ENCODE peak calls at places on chromosomes 11 and 22, in seven cellular contexts. One of them, this sample, is unnamed.

GRCh38 chr11:133579165-133580031 is 47.1 kb upstream of the OPCML start:
- DNase-seq in kidney epithelial cell: no peak
- DNase-seq in CD8-positive, alpha-beta T cell: no peak
- DNase-seq in body of pancreas: no peak
- DNase-seq in upper lobe of right lung: no peak
- DNase-seq in dorsolateral prefrontal cortex: no peak
- DNase-seq in fibroblast of villous mesenchyme: no peak
- DNase-seq in this sample: no peak

GRCh38 chr11:61752117-61752924 is at the start of gene MYRF:
- DNase-seq in body of pancreas: peak
- DNase-seq in fibroblast of villous mesenchyme: peak
- DNase-seq in CD8-positive, alpha-beta T cell: peak
- DNase-seq in kidney epithelial cell: no peak
- DNase-seq in dorsolateral prefrontal cortex: no peak
- DNase-seq in upper lobe of right lung: peak
- DNase-seq in this sample: no peak

GRCh38 chr11:131079036-131079435 is 162.8 kb upstream of the SNX19 start:
- DNase-seq in dorsolateral prefrontal cortex: no peak
- DNase-seq in body of pancreas: no peak
- DNase-seq in kidney epithelial cell: no peak
- DNase-seq in CD8-positive, alpha-beta T cell: no peak
- DNase-seq in upper lobe of right lung: no peak
- DNase-seq in fibroblast of villous mesenchyme: no peak
- DNase-seq in this sample: no peak

GRCh38 chr22:49657275-49657973 is 170.2 kb downstream of the BRD1 start:
- DNase-seq in fibroblast of villous mesenchyme: no peak
- DNase-seq in kidney epithelial cell: no peak
- DNase-seq in upper lobe of right lung: peak
- DNase-seq in body of pancreas: peak
- DNase-seq in dorsolateral prefrontal cortex: no peak
- DNase-seq in CD8-positive, alpha-beta T cell: peak
- DNase-seq in this sample: no peak

GRCh38 chr11:134598368-134598767 is 186.3 kb upstream of the B3GAT1 start:
- DNase-seq in CD8-positive, alpha-beta T cell: peak
- DNase-seq in upper lobe of right lung: no peak
- DNase-seq in dorsolateral prefrontal cortex: no peak
- DNase-seq in fibroblast of villous mesenchyme: no peak
- DNase-seq in body of pancreas: no peak
- DNase-seq in kidney epithelial cell: no peak
- DNase-seq in this sample: no peak

GRCh38 chr11:33742249-33742851 is 6.1 kb upstream of the CD59 start:
- DNase-seq in body of pancreas: no peak
- DNase-seq in dorsolateral prefrontal cortex: no peak
- DNase-seq in CD8-positive, alpha-beta T cell: no peak
- DNase-seq in fibroblast of villous mesenchyme: peak
- DNase-seq in kidney epithelial cell: no peak
- DNase-seq in upper lobe of right lung: no peak
- DNase-seq in this sample: no peak

GRCh38 chr22:50688448-50688847 is 15.8 kb downstream of the SHANK3 start:
- DNase-seq in kidney epithelial cell: no peak
- DNase-seq in dorsolateral prefrontal cortex: no peak
- DNase-seq in upper lobe of right lung: peak
- DNase-seq in fibroblast of villous mesenchyme: no peak
- DNase-seq in CD8-positive, alpha-beta T cell: no peak
- DNase-seq in body of pancreas: no peak
- DNase-seq in this sample: no peak

GRCh38 chr11:35751664-35752061 is 89.1 kb downstream of the TRIM44 start:
- DNase-seq in dorsolateral prefrontal cortex: no peak
- DNase-seq in upper lobe of right lung: no peak
- DNase-seq in body of pancreas: no peak
- DNase-seq in kidney epithelial cell: peak
- DNase-seq in fibroblast of villous mesenchyme: no peak
- DNase-seq in CD8-positive, alpha-beta T cell: no peak
- DNase-seq in this sample: no peak

GRCh38 chr11:24855951-24856350 is 359.1 kb downstream of the LUZP2 start:
- DNase-seq in CD8-positive, alpha-beta T cell: no peak
- DNase-seq in upper lobe of right lung: no peak
- DNase-seq in kidney epithelial cell: no peak
- DNase-seq in body of pancreas: no peak
- DNase-seq in dorsolateral prefrontal cortex: no peak
- DNase-seq in fibroblast of villous mesenchyme: no peak
- DNase-seq in this sample: no peak

GRCh38 chr22:17678817-17679385 is 40.3 kb downstream of the BCL2L13 start:
- DNase-seq in CD8-positive, alpha-beta T cell: no peak
- DNase-seq in kidney epithelial cell: no peak
- DNase-seq in body of pancreas: no peak
- DNase-seq in fibroblast of villous mesenchyme: no peak
- DNase-seq in upper lobe of right lung: no peak
- DNase-seq in dorsolateral prefrontal cortex: no peak
- DNase-seq in this sample: no peak

GRCh38 chr11:109946322-109946846 is 146.8 kb upstream of the ZC3H12C start:
- DNase-seq in upper lobe of right lung: peak
- DNase-seq in kidney epithelial cell: peak
- DNase-seq in body of pancreas: peak
- DNase-seq in CD8-positive, alpha-beta T cell: peak
- DNase-seq in fibroblast of villous mesenchyme: peak
- DNase-seq in dorsolateral prefrontal cortex: peak
- DNase-seq in this sample: peak

GRCh38 chr11:128763224-128763623 is 69.4 kb downstream of the FLI1 start:
- DNase-seq in kidney epithelial cell: no peak
- DNase-seq in fibroblast of villous mesenchyme: no peak
- DNase-seq in dorsolateral prefrontal cortex: no peak
- DNase-seq in CD8-positive, alpha-beta T cell: no peak
- DNase-seq in upper lobe of right lung: no peak
- DNase-seq in body of pancreas: no peak
- DNase-seq in this sample: no peak

GRCh38 chr11:63846897-63847296 is 8.0 kb downstream of the MARK2 start:
- DNase-seq in upper lobe of right lung: no peak
- DNase-seq in body of pancreas: no peak
- DNase-seq in kidney epithelial cell: no peak
- DNase-seq in dorsolateral prefrontal cortex: no peak
- DNase-seq in fibroblast of villous mesenchyme: no peak
- DNase-seq in CD8-positive, alpha-beta T cell: no peak
- DNase-seq in this sample: no peak

GRCh38 chr11:63845305-63845704 is 6.4 kb downstream of the MARK2 start:
- DNase-seq in CD8-positive, alpha-beta T cell: no peak
- DNase-seq in fibroblast of villous mesenchyme: peak
- DNase-seq in dorsolateral prefrontal cortex: no peak
- DNase-seq in kidney epithelial cell: no peak
- DNase-seq in upper lobe of right lung: no peak
- DNase-seq in body of pancreas: no peak
- DNase-seq in this sample: peak

GRCh38 chr11:63845911-63846310 is 7.0 kb downstream of the MARK2 start:
- DNase-seq in fibroblast of villous mesenchyme: peak
- DNase-seq in upper lobe of right lung: no peak
- DNase-seq in CD8-positive, alpha-beta T cell: no peak
- DNase-seq in dorsolateral prefrontal cortex: no peak
- DNase-seq in kidney epithelial cell: no peak
- DNase-seq in body of pancreas: no peak
- DNase-seq in this sample: no peak

GRCh38 chr11:63849691-63850090 is 10.8 kb downstream of the MARK2 start:
- DNase-seq in kidney epithelial cell: no peak
- DNase-seq in CD8-positive, alpha-beta T cell: no peak
- DNase-seq in dorsolateral prefrontal cortex: no peak
- DNase-seq in fibroblast of villous mesenchyme: no peak
- DNase-seq in upper lobe of right lung: no peak
- DNase-seq in body of pancreas: no peak
- DNase-seq in this sample: no peak

GRCh38 chr11:63847363-63847762 is 8.5 kb downstream of the MARK2 start:
- DNase-seq in body of pancreas: peak
- DNase-seq in kidney epithelial cell: no peak
- DNase-seq in fibroblast of villous mesenchyme: no peak
- DNase-seq in dorsolateral prefrontal cortex: no peak
- DNase-seq in upper lobe of right lung: no peak
- DNase-seq in CD8-positive, alpha-beta T cell: no peak
- DNase-seq in this sample: no peak
- H3K4me3 ChIP-seq in body of pancreas: no peak
- H3K4me3 ChIP-seq in kidney epithelial cell: no peak
- H3K4me3 ChIP-seq in fibroblast of villous mesenchyme: no peak
- H3K4me3 ChIP-seq in dorsolateral prefrontal cortex: no peak
- H3K4me3 ChIP-seq in upper lobe of right lung: no peak
- H3K4me3 ChIP-seq in CD8-positive, alpha-beta T cell: no peak
- H3K4me3 ChIP-seq in this sample: no peak

DNA sequence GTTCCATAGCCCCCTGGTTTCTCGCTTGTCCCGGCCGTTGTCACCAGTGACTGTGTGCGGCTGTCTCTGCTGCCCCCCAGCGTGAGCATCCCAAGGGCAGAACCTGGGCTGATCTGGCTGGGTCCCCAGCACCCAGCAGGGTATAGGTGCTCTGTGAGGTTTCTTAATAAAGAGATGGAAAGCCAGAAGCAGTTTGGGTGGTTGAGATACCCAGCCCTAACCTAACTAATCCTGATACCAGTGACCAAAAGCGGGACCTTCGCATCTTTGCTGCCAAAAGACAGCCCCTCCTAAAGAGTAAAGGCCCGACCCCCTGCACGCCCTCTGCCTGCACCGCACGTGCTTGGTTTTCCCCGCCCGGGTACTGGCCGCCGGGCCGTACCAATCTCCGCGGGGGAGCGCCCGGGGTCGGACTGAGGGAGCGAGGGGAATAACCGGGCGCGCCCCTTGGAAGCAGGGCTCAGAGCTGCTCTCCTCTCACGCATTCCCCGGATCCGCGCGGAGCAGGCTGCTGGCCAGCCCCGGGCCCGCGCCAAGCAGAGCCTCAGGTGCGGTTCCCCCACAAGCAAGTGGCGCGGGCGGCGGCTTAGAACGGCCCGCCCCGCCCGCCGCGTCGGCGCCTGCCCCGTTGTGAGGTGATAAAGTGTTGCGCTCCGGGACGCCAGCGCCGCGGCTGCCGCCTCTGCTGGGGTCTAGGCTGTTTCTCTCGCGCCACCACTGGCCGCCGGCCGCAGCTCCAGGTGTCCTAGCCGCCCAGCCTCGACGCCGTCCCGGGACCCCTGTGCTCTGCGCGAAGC is at the start of gene DGAT2:
- DNase-seq in dorsolateral prefrontal cortex: peak
- DNase-seq in body of pancreas: peak
- DNase-seq in fibroblast of villous mesenchyme: peak
- DNase-seq in kidney epithelial cell: no peak
- DNase-seq in CD8-positive, alpha-beta T cell: peak
- DNase-seq in upper lobe of right lung: peak
- DNase-seq in this sample: no peak
- TF ChIP-seq CTCF in dorsolateral prefrontal cortex: peak
- TF ChIP-seq CTCF in body of pancreas: peak
- TF ChIP-seq CTCF in fibroblast of villous mesenchyme: no peak
- TF ChIP-seq CTCF in kidney epithelial cell: no peak
- TF ChIP-seq CTCF in CD8-positive, alpha-beta T cell: no peak
- TF ChIP-seq CTCF in upper lobe of right lung: peak
- TF ChIP-seq CTCF in this sample: no peak

DNA sequence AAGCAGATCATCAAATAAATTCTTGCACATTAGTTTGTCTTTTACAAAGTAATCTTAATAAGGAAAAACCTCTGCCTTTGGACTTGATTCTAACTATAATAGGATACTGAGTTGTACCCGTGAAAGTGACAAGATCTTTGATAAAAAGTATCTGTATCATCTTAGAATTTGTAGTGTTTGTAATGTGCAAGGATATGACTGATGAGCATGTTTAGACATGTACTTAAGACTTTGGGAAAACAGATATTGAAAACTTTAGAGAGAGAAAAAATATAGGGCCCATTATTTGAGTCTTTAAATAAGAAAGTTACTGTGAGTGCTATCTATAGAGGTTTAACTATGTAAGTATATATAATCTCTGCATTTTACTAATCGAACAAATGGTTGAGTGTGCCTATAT is 9.0 kb upstream of the TMEM135 start:
- DNase-seq in fibroblast of villous mesenchyme: no peak
- DNase-seq in CD8-positive, alpha-beta T cell: no peak
- DNase-seq in body of pancreas: no peak
- DNase-seq in dorsolateral prefrontal cortex: no peak
- DNase-seq in kidney epithelial cell: no peak
- DNase-seq in upper lobe of right lung: no peak
- DNase-seq in this sample: no peak
- H3K4me3 ChIP-seq in fibroblast of villous mesenchyme: no peak
- H3K4me3 ChIP-seq in CD8-positive, alpha-beta T cell: no peak
- H3K4me3 ChIP-seq in body of pancreas: no peak
- H3K4me3 ChIP-seq in dorsolateral prefrontal cortex: no peak
- H3K4me3 ChIP-seq in kidney epithelial cell: no peak
- H3K4me3 ChIP-seq in upper lobe of right lung: no peak
- H3K4me3 ChIP-seq in this sample: no peak

GRCh38 chr11:44326615-44327475 is 16.9 kb upstream of the ALX4 start:
- DNase-seq in dorsolateral prefrontal cortex: no peak
- DNase-seq in CD8-positive, alpha-beta T cell: no peak
- DNase-seq in kidney epithelial cell: no peak
- DNase-seq in fibroblast of villous mesenchyme: no peak
- DNase-seq in body of pancreas: no peak
- DNase-seq in upper lobe of right lung: peak
- DNase-seq in this sample: no peak

GRCh38 chr11:44329472-44330230 is 19.7 kb upstream of the ALX4 start:
- DNase-seq in dorsolateral prefrontal cortex: no peak
- DNase-seq in fibroblast of villous mesenchyme: no peak
- DNase-seq in kidney epithelial cell: no peak
- DNase-seq in upper lobe of right lung: peak
- DNase-seq in CD8-positive, alpha-beta T cell: no peak
- DNase-seq in body of pancreas: no peak
- DNase-seq in this sample: no peak

GRCh38 chr11:44324787-44325525 is 15.0 kb upstream of the ALX4 start:
- DNase-seq in dorsolateral prefrontal cortex: no peak
- DNase-seq in upper lobe of right lung: peak
- DNase-seq in body of pancreas: no peak
- DNase-seq in CD8-positive, alpha-beta T cell: no peak
- DNase-seq in kidney epithelial cell: no peak
- DNase-seq in fibroblast of villous mesenchyme: no peak
- DNase-seq in this sample: no peak

GRCh38 chr11:44325698-44326097 is 15.8 kb upstream of the ALX4 start:
- DNase-seq in body of pancreas: no peak
- DNase-seq in upper lobe of right lung: no peak
- DNase-seq in kidney epithelial cell: no peak
- DNase-seq in fibroblast of villous mesenchyme: no peak
- DNase-seq in dorsolateral prefrontal cortex: no peak
- DNase-seq in CD8-positive, alpha-beta T cell: no peak
- DNase-seq in this sample: no peak

DNA sequence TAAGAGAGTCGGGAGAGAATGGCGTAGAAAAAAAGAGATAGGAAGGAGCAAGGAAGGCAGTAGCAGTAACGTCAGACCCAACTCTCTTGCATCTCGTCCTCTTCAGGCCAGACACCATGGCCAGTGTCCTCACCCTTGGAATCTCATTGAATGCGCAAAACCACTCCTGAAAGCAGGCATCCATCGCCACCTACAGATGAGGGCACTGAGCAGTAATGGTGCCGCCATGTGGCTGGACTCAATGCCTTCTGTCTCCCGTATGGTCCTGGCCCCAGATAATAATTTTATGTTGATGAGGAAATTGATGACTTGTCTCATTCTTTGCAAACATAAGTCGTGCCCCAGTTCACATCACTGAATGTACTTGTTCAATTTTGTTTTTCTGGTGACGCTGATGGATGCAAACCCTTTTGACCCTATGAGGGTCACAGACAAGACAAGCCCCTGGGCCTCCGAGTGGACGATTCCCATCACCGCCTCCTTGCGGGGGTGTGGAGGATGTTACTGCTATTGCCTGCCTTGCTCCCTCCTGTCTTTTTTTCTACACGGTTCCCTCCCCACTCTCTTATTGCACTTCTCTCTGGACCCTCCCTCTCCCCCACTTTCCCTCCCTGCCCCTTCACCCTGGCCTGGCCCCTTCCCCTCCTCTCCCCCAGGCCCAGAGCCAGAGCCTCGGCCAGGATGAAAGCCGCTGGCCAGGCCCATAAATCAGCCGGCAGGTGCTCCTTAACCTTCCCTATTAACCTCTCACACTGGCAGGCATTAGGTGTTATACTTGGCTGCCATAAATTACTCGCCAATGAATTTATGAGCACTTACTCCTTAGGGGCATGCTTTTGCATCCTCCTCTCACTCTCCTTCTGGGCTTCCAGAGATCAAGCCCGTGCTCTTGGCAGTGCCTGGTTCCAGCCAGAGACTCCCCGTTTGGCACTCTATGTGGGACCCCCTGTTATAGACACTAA is 18.1 kb upstream of the ALX4 start:
- DNase-seq in kidney epithelial cell: no peak
- DNase-seq in fibroblast of villous mesenchyme: no peak
- DNase-seq in body of pancreas: no peak
- DNase-seq in upper lobe of right lung: peak
- DNase-seq in dorsolateral prefrontal cortex: no peak
- DNase-seq in CD8-positive, alpha-beta T cell: no peak
- DNase-seq in this sample: no peak
- TF ChIP-seq CTCF in kidney epithelial cell: no peak
- TF ChIP-seq CTCF in fibroblast of villous mesenchyme: peak
- TF ChIP-seq CTCF in body of pancreas: no peak
- TF ChIP-seq CTCF in upper lobe of right lung: no peak
- TF ChIP-seq CTCF in dorsolateral prefrontal cortex: no peak
- TF ChIP-seq CTCF in CD8-positive, alpha-beta T cell: no peak
- TF ChIP-seq CTCF in this sample: peak

This sample was measured in BJ.